ENCODE peak calls at places on chromosomes 5 and 9, in seven cellular contexts. One of them, this sample, is unnamed.

GRCh38 chr9:89115426-89115825 is 63.2 kb downstream of the SHC3 start:
- DNase-seq in CD8-positive, alpha-beta T cell: no peak
- DNase-seq in astrocyte of the spinal cord: no peak
- DNase-seq in endothelial cell: no peak
- DNase-seq in brain microvascular endothelial cell: no peak
- DNase-seq in tibial nerve: no peak
- DNase-seq in GM12865: no peak
- DNase-seq in this sample: no peak

GRCh38 chr5:173640166-173640804 is 23.8 kb upstream of the BOD1 start:
- DNase-seq in endothelial cell: no peak
- DNase-seq in CD8-positive, alpha-beta T cell: no peak
- DNase-seq in brain microvascular endothelial cell: no peak
- DNase-seq in astrocyte of the spinal cord: no peak
- DNase-seq in GM12865: no peak
- DNase-seq in tibial nerve: no peak
- DNase-seq in this sample: no peak

GRCh38 chr9:22103650-22104575 is 94.8 kb upstream of the CDKN2B start:
- DNase-seq in GM12865: no peak
- DNase-seq in astrocyte of the spinal cord: peak
- DNase-seq in tibial nerve: no peak
- DNase-seq in brain microvascular endothelial cell: peak
- DNase-seq in CD8-positive, alpha-beta T cell: no peak
- DNase-seq in endothelial cell: no peak
- DNase-seq in this sample: no peak

GRCh38 chr9:87944687-87945086 is 26.9 kb downstream of the SPATA31C1 start:
- DNase-seq in CD8-positive, alpha-beta T cell: no peak
- DNase-seq in GM12865: no peak
- DNase-seq in astrocyte of the spinal cord: no peak
- DNase-seq in brain microvascular endothelial cell: no peak
- DNase-seq in endothelial cell: no peak
- DNase-seq in tibial nerve: no peak
- DNase-seq in this sample: no peak

GRCh38 chr5:178479261-178479660 is 110.9 kb downstream of the COL23A1 start:
- DNase-seq in astrocyte of the spinal cord: no peak
- DNase-seq in brain microvascular endothelial cell: no peak
- DNase-seq in tibial nerve: no peak
- DNase-seq in CD8-positive, alpha-beta T cell: no peak
- DNase-seq in GM12865: no peak
- DNase-seq in endothelial cell: no peak
- DNase-seq in this sample: no peak

GRCh38 chr5:39638803-39639202 is 214.0 kb upstream of the DAB2 start:
- DNase-seq in endothelial cell: no peak
- DNase-seq in astrocyte of the spinal cord: no peak
- DNase-seq in GM12865: no peak
- DNase-seq in tibial nerve: no peak
- DNase-seq in brain microvascular endothelial cell: no peak
- DNase-seq in CD8-positive, alpha-beta T cell: no peak
- DNase-seq in this sample: no peak

GRCh38 chr9:21559402-21560280 is 77.5 kb upstream of the IFNE start:
- DNase-seq in CD8-positive, alpha-beta T cell: peak
- DNase-seq in endothelial cell: peak
- DNase-seq in brain microvascular endothelial cell: no peak
- DNase-seq in GM12865: peak
- DNase-seq in tibial nerve: no peak
- DNase-seq in astrocyte of the spinal cord: peak
- DNase-seq in this sample: no peak

GRCh38 chr5:142384014-142384413 is 59.2 kb upstream of the SPRY4 start:
- DNase-seq in CD8-positive, alpha-beta T cell: no peak
- DNase-seq in brain microvascular endothelial cell: no peak
- DNase-seq in tibial nerve: no peak
- DNase-seq in astrocyte of the spinal cord: no peak
- DNase-seq in endothelial cell: no peak
- DNase-seq in GM12865: no peak
- DNase-seq in this sample: no peak

GRCh38 chr9:15240927-15241326 is 66.1 kb downstream of the TTC39B start:
- DNase-seq in CD8-positive, alpha-beta T cell: no peak
- DNase-seq in GM12865: no peak
- DNase-seq in tibial nerve: no peak
- DNase-seq in brain microvascular endothelial cell: no peak
- DNase-seq in endothelial cell: no peak
- DNase-seq in astrocyte of the spinal cord: no peak
- DNase-seq in this sample: no peak

GRCh38 chr9:98907055-98907454 is 36.7 kb upstream of the COL15A1 start:
- DNase-seq in CD8-positive, alpha-beta T cell: no peak
- DNase-seq in tibial nerve: no peak
- DNase-seq in brain microvascular endothelial cell: no peak
- DNase-seq in endothelial cell: no peak
- DNase-seq in GM12865: no peak
- DNase-seq in astrocyte of the spinal cord: no peak
- DNase-seq in this sample: no peak

GRCh38 chr5:68419637-68420452 is 204.3 kb downstream of the PIK3R1 start:
- DNase-seq in endothelial cell: no peak
- DNase-seq in tibial nerve: no peak
- DNase-seq in brain microvascular endothelial cell: peak
- DNase-seq in astrocyte of the spinal cord: peak
- DNase-seq in CD8-positive, alpha-beta T cell: no peak
- DNase-seq in GM12865: no peak
- DNase-seq in this sample: peak

GRCh38 chr5:111584651-111585050 is 72.3 kb upstream of the STARD4 start:
- DNase-seq in GM12865: no peak
- DNase-seq in astrocyte of the spinal cord: peak
- DNase-seq in CD8-positive, alpha-beta T cell: no peak
- DNase-seq in endothelial cell: no peak
- DNase-seq in brain microvascular endothelial cell: peak
- DNase-seq in tibial nerve: no peak
- DNase-seq in this sample: no peak

GRCh38 chr9:33381231-33381791 is 21.1 kb downstream of the AQP7 start:
- DNase-seq in tibial nerve: no peak
- DNase-seq in endothelial cell: no peak
- DNase-seq in brain microvascular endothelial cell: no peak
- DNase-seq in CD8-positive, alpha-beta T cell: no peak
- DNase-seq in GM12865: no peak
- DNase-seq in astrocyte of the spinal cord: peak
- DNase-seq in this sample: no peak

GRCh38 chr5:83925321-83925877 is 204.7 kb upstream of the HAPLN1 start:
- DNase-seq in brain microvascular endothelial cell: peak
- DNase-seq in endothelial cell: no peak
- DNase-seq in GM12865: no peak
- DNase-seq in tibial nerve: no peak
- DNase-seq in CD8-positive, alpha-beta T cell: no peak
- DNase-seq in astrocyte of the spinal cord: peak
- DNase-seq in this sample: no peak

GRCh38 chr9:96073531-96074284 is 198.2 kb downstream of the ERCC6L2 start:
- DNase-seq in brain microvascular endothelial cell: no peak
- DNase-seq in endothelial cell: no peak
- DNase-seq in GM12865: no peak
- DNase-seq in CD8-positive, alpha-beta T cell: no peak
- DNase-seq in astrocyte of the spinal cord: no peak
- DNase-seq in tibial nerve: no peak
- DNase-seq in this sample: no peak

GRCh38 chr5:55923873-55924500 is 70.8 kb downstream of the IL6ST start:
- DNase-seq in GM12865: no peak
- DNase-seq in CD8-positive, alpha-beta T cell: no peak
- DNase-seq in endothelial cell: no peak
- DNase-seq in brain microvascular endothelial cell: no peak
- DNase-seq in tibial nerve: no peak
- DNase-seq in astrocyte of the spinal cord: no peak
- DNase-seq in this sample: no peak

GRCh38 chr5:158463971-158464370 is 605.0 kb upstream of the CLINT1 start:
- DNase-seq in tibial nerve: peak
- DNase-seq in GM12865: no peak
- DNase-seq in astrocyte of the spinal cord: no peak
- DNase-seq in brain microvascular endothelial cell: no peak
- DNase-seq in endothelial cell: no peak
- DNase-seq in CD8-positive, alpha-beta T cell: no peak
- DNase-seq in this sample: no peak

DNA sequence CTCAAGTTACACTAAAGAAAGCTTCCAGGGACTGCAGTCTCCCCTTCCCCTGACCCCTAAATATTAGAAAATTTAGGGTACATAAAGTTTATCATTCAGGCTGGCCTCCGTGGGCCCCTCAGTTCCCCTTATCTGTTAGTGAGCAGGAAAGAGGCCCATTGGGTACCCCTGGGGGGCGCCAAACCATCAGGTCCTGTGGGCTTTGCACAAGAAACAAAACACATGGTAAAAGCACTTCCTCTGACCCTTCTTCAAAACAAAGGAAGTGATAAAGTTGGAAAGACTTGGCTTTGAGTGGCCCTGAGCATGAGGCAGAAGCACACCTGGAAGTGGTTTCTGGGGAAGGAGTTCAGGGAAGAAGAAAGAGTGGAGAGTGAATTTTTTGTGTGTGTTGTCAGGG is 213.0 kb downstream of the SMARCA2 start:
- DNase-seq in endothelial cell: peak
- DNase-seq in GM12865: peak
- DNase-seq in CD8-positive, alpha-beta T cell: no peak
- DNase-seq in astrocyte of the spinal cord: no peak
- DNase-seq in brain microvascular endothelial cell: no peak
- DNase-seq in tibial nerve: no peak
- DNase-seq in this sample: no peak
- TF ChIP-seq CTCF in endothelial cell: no peak
- TF ChIP-seq CTCF in GM12865: peak
- TF ChIP-seq CTCF in CD8-positive, alpha-beta T cell: no peak
- TF ChIP-seq CTCF in astrocyte of the spinal cord: peak
- TF ChIP-seq CTCF in brain microvascular endothelial cell: peak
- TF ChIP-seq CTCF in tibial nerve: no peak
- TF ChIP-seq CTCF in this sample: peak

DNA sequence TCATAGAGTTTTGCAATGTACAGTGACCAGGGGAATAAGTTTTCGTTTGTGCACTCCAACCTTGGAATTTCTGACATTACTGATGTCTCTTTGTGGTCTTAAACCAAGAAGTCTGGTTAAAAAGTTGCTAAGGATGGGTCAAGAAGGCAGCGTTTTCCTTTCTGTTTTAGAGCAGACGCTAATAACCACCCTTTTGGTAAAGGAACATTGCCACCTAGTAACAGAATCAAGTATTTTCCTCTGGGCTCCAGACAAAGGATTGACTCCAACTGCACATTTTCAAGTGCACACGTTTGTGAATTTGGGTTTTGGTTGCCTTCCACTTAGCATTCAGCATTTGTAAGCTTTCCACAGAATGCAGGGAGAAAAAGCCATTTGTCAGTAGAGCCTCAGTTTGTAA is 22.2 kb upstream of the CEP78 start:
- DNase-seq in CD8-positive, alpha-beta T cell: no peak
- DNase-seq in endothelial cell: no peak
- DNase-seq in tibial nerve: no peak
- DNase-seq in astrocyte of the spinal cord: peak
- DNase-seq in GM12865: peak
- DNase-seq in brain microvascular endothelial cell: peak
- DNase-seq in this sample: no peak
- TF ChIP-seq CTCF in CD8-positive, alpha-beta T cell: peak
- TF ChIP-seq CTCF in endothelial cell: no peak
- TF ChIP-seq CTCF in tibial nerve: peak
- TF ChIP-seq CTCF in astrocyte of the spinal cord: peak
- TF ChIP-seq CTCF in GM12865: peak
- TF ChIP-seq CTCF in brain microvascular endothelial cell: peak
- TF ChIP-seq CTCF in this sample: no peak

GRCh38 chr9:92726971-92727715 is 37.5 kb downstream of the BICD2 start:
- DNase-seq in CD8-positive, alpha-beta T cell: peak
- DNase-seq in tibial nerve: no peak
- DNase-seq in astrocyte of the spinal cord: peak
- DNase-seq in brain microvascular endothelial cell: peak
- DNase-seq in GM12865: no peak
- DNase-seq in endothelial cell: no peak
- DNase-seq in this sample: no peak

GRCh38 chr9:92727716-92728700 is 36.6 kb downstream of the BICD2 start:
- DNase-seq in astrocyte of the spinal cord: no peak
- DNase-seq in brain microvascular endothelial cell: no peak
- DNase-seq in CD8-positive, alpha-beta T cell: peak
- DNase-seq in GM12865: no peak
- DNase-seq in endothelial cell: no peak
- DNase-seq in tibial nerve: no peak
- DNase-seq in this sample: no peak

GRCh38 chr9:92730897-92731296 is 33.7 kb downstream of the BICD2 start:
- DNase-seq in tibial nerve: no peak
- DNase-seq in brain microvascular endothelial cell: no peak
- DNase-seq in GM12865: no peak
- DNase-seq in CD8-positive, alpha-beta T cell: peak
- DNase-seq in endothelial cell: no peak
- DNase-seq in astrocyte of the spinal cord: no peak
- DNase-seq in this sample: no peak

GRCh38 chr9:92729735-92730155 is 34.9 kb downstream of the BICD2 start:
- DNase-seq in brain microvascular endothelial cell: no peak
- DNase-seq in CD8-positive, alpha-beta T cell: peak
- DNase-seq in tibial nerve: no peak
- DNase-seq in endothelial cell: no peak
- DNase-seq in GM12865: no peak
- DNase-seq in astrocyte of the spinal cord: no peak
- DNase-seq in this sample: no peak

GRCh38 chr9:92728831-92729734 is 35.5 kb downstream of the BICD2 start:
- DNase-seq in tibial nerve: no peak
- DNase-seq in astrocyte of the spinal cord: no peak
- DNase-seq in brain microvascular endothelial cell: no peak
- DNase-seq in endothelial cell: no peak
- DNase-seq in GM12865: peak
- DNase-seq in CD8-positive, alpha-beta T cell: peak
- DNase-seq in this sample: peak
- TF ChIP-seq CTCF in tibial nerve: peak
- TF ChIP-seq CTCF in astrocyte of the spinal cord: peak
- TF ChIP-seq CTCF in brain microvascular endothelial cell: no peak
- TF ChIP-seq CTCF in endothelial cell: no peak
- TF ChIP-seq CTCF in GM12865: peak
- TF ChIP-seq CTCF in CD8-positive, alpha-beta T cell: no peak
- TF ChIP-seq CTCF in this sample: peak

GRCh38 chr9:16387382-16387781 is 483.1 kb downstream of the BNC2 start:
- DNase-seq in endothelial cell: no peak
- DNase-seq in GM12865: no peak
- DNase-seq in brain microvascular endothelial cell: no peak
- DNase-seq in CD8-positive, alpha-beta T cell: no peak
- DNase-seq in astrocyte of the spinal cord: no peak
- DNase-seq in tibial nerve: no peak
- DNase-seq in this sample: no peak

GRCh38 chr9:16385590-16386578 is 484.6 kb downstream of the BNC2 start:
- DNase-seq in astrocyte of the spinal cord: peak
- DNase-seq in endothelial cell: no peak
- DNase-seq in GM12865: no peak
- DNase-seq in tibial nerve: no peak
- DNase-seq in brain microvascular endothelial cell: no peak
- DNase-seq in CD8-positive, alpha-beta T cell: no peak
- DNase-seq in this sample: no peak

GRCh38 chr9:16384993-16385392 is 485.5 kb downstream of the BNC2 start:
- DNase-seq in brain microvascular endothelial cell: no peak
- DNase-seq in endothelial cell: no peak
- DNase-seq in CD8-positive, alpha-beta T cell: no peak
- DNase-seq in tibial nerve: no peak
- DNase-seq in astrocyte of the spinal cord: no peak
- DNase-seq in GM12865: no peak
- DNase-seq in this sample: no peak

DNA sequence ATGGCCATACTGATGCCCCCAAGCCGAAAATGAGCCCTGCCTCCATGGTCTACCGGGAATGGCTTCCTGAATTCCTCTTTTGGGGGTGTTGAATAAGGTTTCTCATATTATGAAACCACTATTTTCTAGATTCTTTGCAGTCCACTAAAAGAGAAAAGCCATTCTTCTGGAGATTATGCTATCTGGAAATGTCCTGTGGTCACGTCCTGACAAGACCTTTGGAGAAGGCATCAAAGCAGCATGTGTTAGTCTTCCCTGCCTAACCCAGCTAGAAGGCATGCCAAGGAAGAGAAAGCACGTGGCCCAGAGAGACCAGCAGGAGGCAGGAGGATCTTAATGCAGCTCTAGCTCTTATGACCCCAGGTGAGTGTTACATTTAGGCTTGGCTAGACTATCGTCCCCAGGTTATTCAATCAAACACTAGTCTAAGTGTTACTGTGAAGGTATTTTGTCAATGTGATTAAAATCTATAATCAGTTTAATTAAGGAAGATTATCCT is 483.8 kb downstream of the BNC2 start:
- DNase-seq in astrocyte of the spinal cord: no peak
- DNase-seq in CD8-positive, alpha-beta T cell: no peak
- DNase-seq in brain microvascular endothelial cell: no peak
- DNase-seq in endothelial cell: no peak
- DNase-seq in tibial nerve: no peak
- DNase-seq in GM12865: no peak
- DNase-seq in this sample: no peak
- TF ChIP-seq CTCF in astrocyte of the spinal cord: no peak
- TF ChIP-seq CTCF in CD8-positive, alpha-beta T cell: no peak
- TF ChIP-seq CTCF in brain microvascular endothelial cell: no peak
- TF ChIP-seq CTCF in endothelial cell: no peak
- TF ChIP-seq CTCF in tibial nerve: no peak
- TF ChIP-seq CTCF in GM12865: no peak
- TF ChIP-seq CTCF in this sample: no peak

This sample was measured in D721Med.